ENCODE peak calls at places on chromosome 12, in seven cellular contexts. O is left ventricle myocardium inferior; I is mesenchymal stem cell; A is CD8-positive, alpha-beta memory T cell; J is gastrocnemius medialis; P is esophagus squamous epithelium; B is aorta. K is an unnamed sample.

GRCh38 chr12:115597157-115597712 is 680.3 kb downstream of the MED13L start:
- DNase-seq in O (no peak), A (no peak), J (no peak), P (no peak), I (peak; percentile 61), B (no peak), K (peak; percentile 88)

GRCh38 chr12:26787125-26787495 is 45.9 kb downstream of the ITPR2 start:
- DNase-seq in A (no peak), O (no peak), J (no peak), P (no peak), I (peak; percentile 80), B (no peak), K (peak; percentile 94)

GRCh38 chr12:89389755-89390661 is 37.7 kb upstream of the DUSP6 start:
- DNase-seq in A (no peak), B (no peak), P (no peak), O (no peak), J (no peak), I (peak; percentile 39), K (peak; percentile 27)

GRCh38 chr12:56636118-56636674 is 6.1 kb upstream of the BAZ2A start:
- DNase-seq in I (peak; percentile 94), P (no peak), A (peak; percentile 70), J (peak; percentile 93), O (peak; percentile 92), B (peak; percentile 95), K (peak; percentile 72)

GRCh38 chr12:98403936-98404335 is 111.5 kb upstream of the TMPO start:
- DNase-seq in P (no peak), O (no peak), I (no peak), J (no peak), B (no peak), A (no peak), K (no peak)

GRCh38 chr12:65495233-65495632 is 216.8 kb downstream of the MSRB3 start:
- DNase-seq in A (no peak), O (no peak), I (peak; percentile 80), B (no peak), P (no peak), J (no peak), K (peak; percentile 87)

GRCh38 chr12:76952995-76953394 is 74.2 kb upstream of the CSRP2 start:
- DNase-seq in O (no peak), J (no peak), P (no peak), B (no peak), A (no peak), I (no peak), K (no peak)

GRCh38 chr12:116436561-116437249 is 122.5 kb upstream of the MAP1LC3B2 start:
- DNase-seq in O (no peak), B (no peak), J (no peak), A (no peak), P (no peak), I (no peak), K (no peak)

GRCh38 chr12:34392741-34393085 is 370.4 kb downstream of the ALG10 start:
- DNase-seq in A (no peak), J (no peak), I (no peak), O (peak; percentile 3), B (peak; percentile 62), P (no peak), K (no peak)

GRCh38 chr12:96400631-96401060 is 407 bp upstream of the CDK17 start:
- DNase-seq in A (no peak), O (no peak), P (no peak), I (peak; percentile 71), J (no peak), B (no peak), K (no peak)

GRCh38 chr12:111450676-111451075 is 45.0 kb downstream of the SH2B3 start:
- DNase-seq in P (no peak), J (peak; percentile 25), B (peak; percentile 26), I (no peak), A (no peak), O (no peak), K (no peak)

GRCh38 chr12:119148049-119148448 is 30.7 kb upstream of the HSPB8 start:
- DNase-seq in A (no peak), J (peak; percentile 35), I (no peak), B (no peak), O (no peak), P (no peak), K (no peak)

GRCh38 chr12:29562167-29562776 is 64.8 kb upstream of the OVCH1 start:
- DNase-seq in B (no peak), J (peak; percentile 25), I (peak; percentile 98), A (no peak), P (no peak), O (no peak), K (peak; percentile 91)

GRCh38 chr12:3747976-3748619 is 4.8 kb downstream of the CRACR2A start:
- DNase-seq in O (no peak), A (no peak), B (no peak), J (no peak), I (no peak), P (no peak), K (no peak)

GRCh38 chr12:45732250-45732649 is 2.7 kb downstream of the ARID2 start:
- DNase-seq in A (peak; percentile 30), I (no peak), J (no peak), B (no peak), O (no peak), P (no peak), K (peak; percentile 39)

GRCh38 chr12:15050664-15051063 is 77.8 kb downstream of the PDE6H start:
- DNase-seq in A (no peak), I (peak; percentile 71), P (no peak), O (no peak), B (no peak), J (no peak), K (peak; percentile 26)

GRCh38 chr12:130924946-130925345 is 28.8 kb upstream of the ADGRD1 start:
- DNase-seq in I (no peak), O (no peak), A (no peak), B (no peak), J (no peak), P (no peak), K (no peak)

GRCh38 chr12:44459569-44459968 is 416.5 kb downstream of the NELL2 start:
- DNase-seq in B (no peak), I (no peak), O (no peak), A (no peak), J (no peak), P (no peak), K (no peak)

GRCh38 chr12:78186670-78187069 is 356.0 kb downstream of the NAV3 start:
- DNase-seq in A (no peak), B (no peak), P (no peak), O (no peak), I (no peak), J (no peak), K (no peak)

GRCh38 chr12:107163413-107163812 is 70.1 kb upstream of the CRY1 start:
- DNase-seq in A (no peak), B (no peak), O (no peak), P (no peak), I (no peak), J (no peak), K (no peak)

GRCh38 chr12:107167756-107168155 is 74.4 kb upstream of the CRY1 start:
- DNase-seq in J (no peak), I (peak; percentile 3), O (no peak), B (no peak), A (no peak), P (no peak), K (no peak)

GRCh38 chr12:107169200-107169599 is 75.9 kb upstream of the CRY1 start:
- DNase-seq in P (no peak), I (no peak), O (no peak), J (no peak), A (no peak), B (no peak), K (no peak)

GRCh38 chr12:107165581-107165980 is 72.2 kb upstream of the CRY1 start:
- DNase-seq in I (no peak), O (no peak), J (no peak), P (no peak), B (no peak), A (no peak), K (no peak)

GRCh38 chr12:107164392-107164791 is 71.0 kb upstream of the CRY1 start:
- DNase-seq in A (no peak), J (no peak), O (no peak), I (no peak), B (no peak), P (no peak), K (no peak)
- H3K27me3 ChIP-seq in A (no peaks in the 10 kb centered on the region), J (no peaks in the 10 kb centered on the region), O (peaks cover 80% of the 10 kb centered on the region), I (peaks cover 48% of the 10 kb centered on the region), B (no peaks in the 10 kb centered on the region), P (no peaks in the 10 kb centered on the region), K (peaks cover 24% of the 10 kb centered on the region)

DNA sequence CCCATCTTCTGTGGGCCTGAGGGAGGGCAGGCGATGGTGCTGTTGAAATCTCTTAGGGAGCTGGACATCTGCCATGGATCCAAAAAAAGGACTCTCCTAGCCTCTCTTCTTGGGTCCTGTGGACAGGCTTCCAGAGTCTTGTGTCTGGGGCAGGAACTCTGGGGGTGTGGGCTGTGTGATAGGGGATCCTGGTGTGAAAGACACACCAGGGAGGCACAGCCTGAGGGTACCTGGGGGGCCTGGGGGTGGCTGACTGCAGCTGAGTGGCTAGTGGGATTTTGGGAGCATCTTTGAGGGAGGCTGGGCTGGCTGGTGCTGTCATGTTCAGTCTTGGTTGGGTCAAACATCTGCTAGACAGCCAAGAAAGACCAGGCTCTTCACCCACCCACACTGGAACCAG is 1.8 kb upstream of the KRT83 start:
- DNase-seq in J (peak; percentile 4), B (peak; percentile 56), A (no peak), O (no peak), I (no peak), P (no peak), K (no peak)
- H3K27me3 ChIP-seq in J (no peaks in the 10 kb centered on the region), B (no peaks in the 10 kb centered on the region), A (peaks cover 4% of the 10 kb centered on the region), O (peaks cover 85% of the 10 kb centered on the region), I (peaks cover 89% of the 10 kb centered on the region), P (no peaks in the 10 kb centered on the region), K (peaks cover 32% of the 10 kb centered on the region)

GRCh38 chr12:132427177-132427725 is 62.7 kb upstream of the FBRSL1 start:
- DNase-seq in B (no peak), I (no peak), O (no peak), A (no peak), J (no peak), P (no peak), K (no peak)

GRCh38 chr12:132423251-132424117 is 66.5 kb upstream of the FBRSL1 start:
- DNase-seq in J (no peak), B (no peak), A (no peak), P (no peak), O (no peak), I (no peak), K (no peak)

GRCh38 chr12:132426349-132427176 is 63.4 kb upstream of the FBRSL1 start:
- DNase-seq in P (no peak), B (no peak), I (no peak), J (no peak), O (no peak), A (no peak), K (no peak)

GRCh38 chr12:132424118-132424438 is 65.9 kb upstream of the FBRSL1 start:
- DNase-seq in O (no peak), J (no peak), A (no peak), I (no peak), B (no peak), P (no peak), K (no peak)

DNA sequence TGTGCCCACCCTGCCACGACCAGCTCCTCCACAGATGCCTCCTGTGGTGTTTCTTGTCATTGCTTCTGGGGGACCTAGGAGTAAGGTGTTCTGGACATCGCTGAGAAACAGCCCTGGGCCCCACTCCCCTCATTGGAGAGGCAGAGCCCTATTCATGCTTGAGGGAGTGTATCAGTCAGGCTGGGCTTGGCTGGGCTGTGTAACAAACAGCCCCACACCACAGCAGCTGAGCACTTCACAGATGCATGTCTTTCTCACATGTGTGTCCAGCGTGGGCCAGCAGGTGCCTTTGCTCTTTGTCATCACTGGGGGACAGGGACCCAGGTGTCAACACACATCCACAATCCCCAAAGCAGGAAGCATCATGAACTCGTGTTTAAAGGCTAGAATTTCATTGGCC is 65.1 kb upstream of the FBRSL1 start:
- DNase-seq in A (no peak), I (no peak), J (no peak), P (no peak), O (no peak), B (no peak), K (no peak)
- H3K27me3 ChIP-seq in A (peaks cover 1% of the 10 kb centered on the region), I (peaks cover 95% of the 10 kb centered on the region), J (peaks cover 67% of the 10 kb centered on the region), P (no peaks in the 10 kb centered on the region), O (peaks cover 99% of the 10 kb centered on the region), B (no peaks in the 10 kb centered on the region), K (peaks cover 38% of the 10 kb centered on the region)

GRCh38 chr12:27971606-27972005 is 927 bp downstream of the PTHLH start:
- DNase-seq in B (no peak), A (no peak), J (no peak), I (peak; percentile 66), P (no peak), O (no peak), K (no peak)
- H3K27me3 ChIP-seq in B (no peaks in the 10 kb centered on the region), A (peaks cover 54% of the 10 kb centered on the region), J (peaks cover 79% of the 10 kb centered on the region), I (peaks cover 6% of the 10 kb centered on the region), P (no peaks in the 10 kb centered on the region), O (peaks cover 99% of the 10 kb centered on the region), K (no peaks in the 10 kb centered on the region)

K was measured in astrocyte.